ENCODE peak calls at places on chromosome 17, in five cellular contexts. E, Y, N, B and Q are unnamed samples.

GRCh38 chr17:78039581-78039980 is 81.1 kb downstream of the TNRC6C start:
- DNase-seq in E (no peak), Y (no peak), N (no peak), B (no peak), Q (no peak)

GRCh38 chr17:13787636-13788035 is 185.9 kb upstream of the HS3ST3A1 start:
- DNase-seq in E (no peak), Y (no peak), N (no peak), B (no peak), Q (no peak)

GRCh38 chr17:77085916-77086432 is 54.8 kb upstream of the SEC14L1 start:
- DNase-seq in E (no peak), Y (no peak), N (no peak), B (no peak), Q (no peak)

GRCh38 chr17:75832652-75833400 is 11.4 kb downstream of the UNC13D start:
- DNase-seq in E (no peak), Y (no peak), N (no peak), B (no peak), Q (peak; percentile 33)

GRCh38 chr17:8785547-8786412 is 13.4 kb downstream of the MFSD6L start:
- DNase-seq in E (peak; percentile 78), Y (peak; percentile 85), N (peak; percentile 60), B (peak; percentile 32), Q (peak; percentile 18)

GRCh38 chr17:74531231-74531761 is at the start of gene CD300LB:
- DNase-seq in E (peak; percentile 58), Y (peak; percentile 40), N (no peak), B (no peak), Q (no peak)

GRCh38 chr17:33242725-33243124 is 50.4 kb downstream of the ASIC2 start:
- DNase-seq in E (no peak), Y (no peak), N (no peak), B (no peak), Q (no peak)

GRCh38 chr17:19641687-19642372 is 6.7 kb upstream of the ALDH3A2 start:
- DNase-seq in E (no peak), Y (no peak), N (no peak), B (no peak), Q (no peak)

GRCh38 chr17:1976000-1976682 is 49.0 kb downstream of the RTN4RL1 start:
- DNase-seq in E (no peak), Y (no peak), N (no peak), B (no peak), Q (no peak)

GRCh38 chr17:61314368-61315078 is 85.1 kb upstream of the TBX2 start:
- DNase-seq in E (no peak), Y (no peak), N (no peak), B (peak; percentile 90), Q (no peak)

GRCh38 chr17:36544049-36544319 is 735 bp upstream of the GGNBP2 start:
- DNase-seq in E (peak; percentile 70), Y (peak; percentile 78), N (peak; percentile 69), B (no peak), Q (no peak)

GRCh38 chr17:9225305-9226101 is 204.2 kb downstream of the NTN1 start:
- DNase-seq in E (peak; percentile 50), Y (no peak), N (no peak), B (no peak), Q (no peak)

GRCh38 chr17:64599187-64599676 is 62.9 kb downstream of the SMURF2 start:
- DNase-seq in E (no peak), Y (peak; percentile 76), N (peak; percentile 40), B (no peak), Q (peak; percentile 49)

GRCh38 chr17:33892677-33893076 is 362.4 kb upstream of the CCL2 start:
- DNase-seq in E (no peak), Y (no peak), N (no peak), B (no peak), Q (no peak)

GRCh38 chr17:16938496-16939270 is 33.2 kb downstream of the TNFRSF13B start:
- DNase-seq in E (peak; percentile 37), Y (peak; percentile 37), N (no peak), B (no peak), Q (no peak)

GRCh38 chr17:76540381-76541300 is 797 bp downstream of the PRCD start:
- DNase-seq in E (peak; percentile 98), Y (peak; percentile 90), N (peak; percentile 92), B (peak; percentile 83), Q (no peak)

GRCh38 chr17:13266596-13266995 is 248.8 kb upstream of the ELAC2 start:
- DNase-seq in E (no peak), Y (no peak), N (no peak), B (no peak), Q (no peak)

GRCh38 chr17:27489045-27489715 is 32.9 kb downstream of the KSR1 start:
- DNase-seq in E (peak; percentile 87), Y (peak; percentile 75), N (peak; percentile 38), B (peak; percentile 26), Q (no peak)

GRCh38 chr17:72244494-72244893 is 123.7 kb downstream of the SOX9 start:
- DNase-seq in E (no peak), Y (no peak), N (no peak), B (no peak), Q (no peak)

GRCh38 chr17:66976781-66977201 is 12.3 kb downstream of the CACNG4 start:
- DNase-seq in E (no peak), Y (no peak), N (no peak), B (no peak), Q (no peak)

GRCh38 chr17:9833922-9834321 is 8.2 kb downstream of the GLP2R start:
- DNase-seq in E (no peak), Y (peak; percentile 8), N (no peak), B (no peak), Q (no peak)

GRCh38 chr17:35094902-35095301 is 24.8 kb downstream of the RAD51D start:
- DNase-seq in E (no peak), Y (no peak), N (no peak), B (peak; percentile 60), Q (no peak)

GRCh38 chr17:17859909-17860760 is 23.3 kb upstream of the SREBF1 start:
- DNase-seq in E (peak; percentile 82), Y (peak; percentile 86), N (peak; percentile 76), B (peak; percentile 27), Q (peak; percentile 77)

GRCh38 chr17:82783498-82783897 is 31.6 kb downstream of the TBCD start:
- DNase-seq in E (no peak), Y (no peak), N (no peak), B (no peak), Q (no peak)

GRCh38 chr17:82961366-82962162 is 117.8 kb upstream of the METRNL start:
- DNase-seq in E (peak; percentile 52), Y (peak; percentile 40), N (no peak), B (no peak), Q (no peak)

GRCh38 chr17:6603746-6604325 is 36.7 kb downstream of the KIAA0753 start:
- DNase-seq in E (no peak), Y (no peak), N (no peak), B (no peak), Q (no peak)

GRCh38 chr17:72122668-72123495 is 2.1 kb downstream of the SOX9 start:
- DNase-seq in E (peak; percentile 70), Y (peak; percentile 54), N (peak; percentile 65), B (no peak), Q (no peak)

GRCh38 chr17:55527520-55528118 is 16.4 kb upstream of the SMIM36 start:
- DNase-seq in E (no peak), Y (no peak), N (no peak), B (peak; percentile 38), Q (no peak)

GRCh38 chr17:34318474-34318873 is 761 bp upstream of the CCL8 start:
- DNase-seq in E (no peak), Y (no peak), N (no peak), B (no peak), Q (no peak)

GRCh38 chr17:42221886-42222745 is 27.8 kb upstream of the GHDC start:
- DNase-seq in E (no peak), Y (peak; percentile 69), N (peak; percentile 47), B (no peak), Q (peak; percentile 58)

GRCh38 chr17:27970587-27970986 is 71.9 kb upstream of the NLK start:
- DNase-seq in E (no peak), Y (no peak), N (no peak), B (no peak), Q (no peak)

GRCh38 chr17:67959510-67959909 is 36.8 kb downstream of the C17orf58 start:
- DNase-seq in E (no peak), Y (no peak), N (peak; percentile 80), B (no peak), Q (no peak)

GRCh38 chr17:14325618-14326167 is 24.8 kb downstream of the HS3ST3B1 start:
- DNase-seq in E (no peak), Y (no peak), N (no peak), B (no peak), Q (no peak)

GRCh38 chr17:76382305-76382802 is 2.1 kb upstream of the SPHK1 start:
- DNase-seq in E (no peak), Y (no peak), N (no peak), B (no peak), Q (no peak)

GRCh38 chr17:31915456-31916100 is 14.1 kb upstream of the UTP6 start:
- DNase-seq in E (no peak), Y (no peak), N (no peak), B (no peak), Q (no peak)

DNA sequence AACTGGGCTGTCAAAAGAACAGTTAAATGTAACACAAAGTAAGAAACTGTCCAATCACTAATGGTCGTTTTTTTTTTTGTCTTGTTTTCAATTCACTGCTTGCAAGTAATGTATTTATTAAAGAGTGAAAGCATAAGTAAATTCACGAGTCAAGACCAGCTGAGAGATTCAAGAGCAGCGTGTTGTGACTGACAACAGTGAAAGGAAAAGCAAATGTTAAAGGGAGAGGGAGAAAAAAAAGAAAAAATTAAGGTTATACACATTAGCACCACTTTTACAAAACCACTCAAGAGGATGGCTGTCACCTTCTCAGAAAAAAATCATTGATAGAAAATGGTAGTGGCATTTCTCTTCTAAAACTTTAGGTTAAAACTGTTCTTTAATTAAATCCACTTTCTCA is 36.1 kb downstream of the GPATCH8 start:
- DNase-seq in E (no peak), Y (no peak), N (no peak), B (no peak), Q (no peak)
- H3K4me3 ChIP-seq in E (no peak overlapping the region), Y (no peak overlapping the region), N (no peak overlapping the region), B (no peak overlapping the region), Q (no peak overlapping the region)

GRCh38 chr17:46756061-46756735 is 62.3 kb downstream of the WNT3 start:
- DNase-seq in E (no peak), Y (no peak), N (no peak), B (no peak), Q (no peak)
- H3K4me3 ChIP-seq in E (no peak overlapping the region), Y (no peak overlapping the region), N (no peak overlapping the region), B (no peak overlapping the region), Q (no peak overlapping the region)

GRCh38 chr17:40177275-40177874 is at the start of gene RAPGEFL1:
- DNase-seq in E (peak; percentile 87), Y (peak; percentile 93), N (peak; percentile 89), B (no peak), Q (peak; percentile 76)

GRCh38 chr17:40178660-40179059 is 1.4 kb downstream of the RAPGEFL1 start:
- DNase-seq in E (no peak), Y (no peak), N (no peak), B (no peak), Q (no peak)

GRCh38 chr17:40179923-40180659 is 2.8 kb downstream of the RAPGEFL1 start:
- DNase-seq in E (no peak), Y (no peak), N (peak; percentile 64), B (peak; percentile 27), Q (no peak)

GRCh38 chr17:40176409-40177110 is 710 bp upstream of the RAPGEFL1 start:
- DNase-seq in E (no peak), Y (peak; percentile 88), N (peak; percentile 99), B (no peak), Q (no peak)

GRCh38 chr17:40178021-40178601 is 841 bp downstream of the RAPGEFL1 start:
- DNase-seq in E (no peak), Y (no peak), N (no peak), B (no peak), Q (no peak)
- H3K4me3 ChIP-seq in E (peak overlapping the region; percentile 46), Y (peak overlapping the region; percentile 57), N (peak overlapping the region; percentile 95), B (peak overlapping the region; percentile 49), Q (no peak overlapping the region)

GRCh38 chr17:80154166-80154565 is 7.2 kb upstream of the EIF4A3 start:
- DNase-seq in E (no peak), Y (no peak), N (no peak), B (no peak), Q (no peak)
- H3K4me3 ChIP-seq in E (no peak overlapping the region), Y (no peak overlapping the region), N (no peak overlapping the region), B (no peak overlapping the region), Q (no peak overlapping the region)